ENCODE peak calls at places on chromosomes 7 and 10, in six cellular contexts. V is HepG2, Y is K562, A is H1, E is GM12878, J is HCT116. G is an unnamed sample. For H3K9me3, the result is how much of the 10 kb centered on the place peaks cover.

GRCh38 chr10:63697956-63698814 is 177.0 kb downstream of the REEP3 start:
- DNase-seq in V (no peak), Y (no peak), A (no peak), E (no peak), J (no peak), G (no peak)

GRCh38 chr7:13538669-13539068 is 450.8 kb downstream of the ETV1 start:
- DNase-seq in V (no peak), Y (no peak), A (no peak), E (no peak), J (no peak), G (no peak)

GRCh38 chr7:155222578-155222977 is 75.1 kb upstream of the INSIG1 start:
- DNase-seq in V (no peak), Y (no peak), A (no peak), E (no peak), J (no peak), G (no peak)

GRCh38 chr10:96125142-96125515 is 5.0 kb upstream of the ZNF518A start:
- DNase-seq in V (peak), Y (no peak), A (no peak), E (no peak), J (no peak), G (peak)

GRCh38 chr10:81073155-81073554 is 535.5 kb downstream of the SH2D4B start:
- DNase-seq in V (no peak), Y (no peak), A (no peak), E (no peak), J (no peak), G (no peak)

GRCh38 chr7:82481499-82482097 is 38.0 kb upstream of the CACNA2D1 start:
- DNase-seq in V (peak), Y (no peak), A (no peak), E (peak), J (peak), G (peak)

GRCh38 chr10:26860026-26860541 is 674 bp downstream of the ABI1 start:
- DNase-seq in V (peak), Y (peak), A (no peak), E (no peak), J (no peak), G (no peak)

GRCh38 chr10:74227697-74228424 is 76.8 kb downstream of the ADK start:
- DNase-seq in V (no peak), Y (no peak), A (no peak), E (peak), J (no peak), G (no peak)

GRCh38 chr10:77286851-77287250 is 350.8 kb downstream of the KCNMA1 start:
- DNase-seq in V (no peak), Y (no peak), A (no peak), E (no peak), J (no peak), G (no peak)

GRCh38 chr7:154299736-154300135 is 247.5 kb downstream of the DPP6 start:
- DNase-seq in V (no peak), Y (no peak), A (no peak), E (no peak), J (no peak), G (no peak)

GRCh38 chr10:84478679-84479078 is 150.3 kb downstream of the CCSER2 start:
- DNase-seq in V (no peak), Y (no peak), A (no peak), E (no peak), J (no peak), G (no peak)
- TF ChIP-seq POLR2AphosphoS5 in V (no peak), Y (no peak), A (no peak), E (no peak), J (no peak), G (no peak)

DNA sequence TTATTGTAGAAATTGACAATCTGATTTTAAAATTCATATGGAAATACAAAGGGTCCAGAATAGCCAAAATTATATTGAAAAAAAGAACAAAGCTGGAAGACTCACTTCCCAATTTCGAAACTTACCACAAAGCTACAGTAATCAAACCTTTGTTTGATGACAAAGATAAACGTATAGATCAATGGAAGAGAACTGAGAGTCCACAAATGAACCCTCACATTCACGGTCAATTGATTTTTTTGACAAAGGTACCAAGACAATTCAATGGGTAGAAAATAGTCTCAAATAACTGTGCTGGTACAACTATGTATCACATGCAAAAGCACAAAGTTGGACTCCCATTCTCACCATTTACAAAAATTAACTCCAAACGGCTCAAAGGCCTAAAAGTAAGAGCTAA is 8.7 kb downstream of the KPNA7 start:
- DNase-seq in V (no peak), Y (no peak), A (no peak), E (no peak), J (no peak), G (no peak)
- H3K9me3 ChIP-seq in V (under half), Y (under half), A (under half), E (under half), J (under half), G (under half)

DNA sequence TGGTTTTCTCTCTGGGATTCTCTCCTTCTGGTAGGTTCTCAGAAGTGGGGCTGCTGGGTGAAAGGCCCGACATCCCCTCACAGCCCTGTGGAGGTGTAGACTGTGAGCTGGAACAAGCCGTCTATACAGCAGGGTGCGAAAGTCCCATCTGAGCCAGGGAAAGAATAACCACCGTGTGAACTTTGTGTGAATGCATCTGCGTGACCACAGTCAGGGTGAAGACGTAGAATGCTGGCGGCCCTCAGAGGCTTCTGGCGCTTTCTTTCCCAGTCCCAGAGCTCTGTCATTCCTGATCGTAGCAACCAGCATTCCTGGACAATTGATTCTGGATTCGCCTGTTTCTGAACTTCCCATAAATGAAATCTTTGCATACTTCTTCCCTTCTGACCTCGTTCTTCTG is 30.0 kb downstream of the ELFN1 start:
- DNase-seq in V (no peak), Y (no peak), A (no peak), E (no peak), J (no peak), G (no peak)
- TF ChIP-seq SIN3A in V (no peak), Y (no peak), A (no peak), E (no peak), J (no peak), G (no peak)

DNA sequence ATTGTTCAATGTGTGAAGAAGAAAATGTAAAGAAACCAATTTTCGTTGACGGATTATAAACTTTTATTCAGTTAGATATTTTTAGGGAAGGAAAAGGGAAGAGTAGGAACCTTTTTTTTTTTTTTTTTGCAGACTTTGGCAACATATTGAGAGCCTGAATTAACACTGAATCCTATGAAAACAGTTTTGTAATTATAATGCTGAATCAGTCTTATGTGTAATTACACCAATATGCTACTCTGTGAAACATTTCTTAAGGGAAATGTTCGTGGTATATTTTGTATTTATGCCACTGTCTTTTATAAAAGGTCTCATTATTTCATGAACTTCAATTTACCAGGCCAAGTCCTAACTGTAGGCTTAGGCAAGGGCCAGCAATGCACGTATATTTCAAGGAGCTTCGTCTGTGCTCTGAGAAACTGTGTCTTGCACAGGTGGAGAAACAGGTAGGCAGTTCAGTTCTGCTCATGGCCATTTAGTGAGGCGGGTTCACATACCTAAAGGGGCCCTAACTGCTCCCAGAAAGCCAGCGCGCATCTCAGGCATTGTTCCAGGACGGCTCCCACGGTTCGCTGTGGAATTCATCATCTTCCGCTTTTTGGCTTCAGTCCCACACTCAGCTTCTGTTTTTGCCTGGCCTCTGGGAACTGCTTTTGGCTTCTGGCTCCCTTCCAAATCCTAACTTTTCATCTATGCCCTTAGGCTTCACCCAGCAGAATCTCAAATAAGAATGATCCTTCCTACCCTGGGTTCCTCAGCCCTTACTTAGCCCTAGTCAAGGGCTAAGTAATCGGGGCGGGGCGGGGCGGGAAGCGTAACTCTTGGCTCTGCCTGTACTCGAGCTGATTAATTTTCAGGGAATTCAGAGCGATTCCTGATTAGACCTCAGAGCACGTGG is 106.0 kb downstream of the ST8SIA6 start:
- DNase-seq in V (no peak), Y (peak), A (no peak), E (no peak), J (peak), G (peak)
- TF ChIP-seq POLR2AphosphoS5 in V (no peak), Y (no peak), A (no peak), E (no peak), J (peak), G (no peak)

DNA sequence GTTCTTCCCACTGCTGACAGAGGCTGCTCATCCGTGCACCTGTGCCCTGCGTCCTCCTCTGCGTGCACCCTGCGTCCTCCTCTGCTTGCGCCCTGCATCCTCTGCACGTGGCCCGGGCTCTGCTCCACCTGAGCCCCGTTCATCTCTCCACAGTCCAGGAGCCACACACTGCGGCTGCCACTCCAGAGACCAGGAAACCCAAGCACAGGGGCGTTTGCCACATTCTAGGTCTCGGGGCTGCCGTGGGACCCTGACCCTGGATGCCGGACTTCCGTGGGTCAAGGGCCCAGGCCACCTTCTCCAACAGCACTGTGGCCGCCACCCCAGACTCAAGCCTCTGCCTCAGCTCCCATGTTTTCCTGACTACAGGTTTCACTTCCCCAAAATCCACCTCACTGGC is 460.4 kb downstream of the PTPRN2 start:
- DNase-seq in V (no peak), Y (no peak), A (no peak), E (no peak), J (no peak), G (no peak)
- H3K9me3 ChIP-seq in V (under half), Y (under half), A (under half), E (under half), J (under half), G (under half)

GRCh38 chr7:2539031-2540028 is 16.0 kb downstream of the BRAT1 start:
- DNase-seq in V (no peak), Y (no peak), A (no peak), E (no peak), J (no peak), G (no peak)
- TF ChIP-seq SIN3A in V (no peak), Y (no peak), A (no peak), E (no peak), J (no peak), G (no peak)

GRCh38 chr10:119211176-119211575 is 3.8 kb downstream of the GRK5 start:
- DNase-seq in V (no peak), Y (no peak), A (no peak), E (no peak), J (no peak), G (no peak)
- TF ChIP-seq POLR2AphosphoS5 in V (no peak), Y (no peak), A (no peak), E (no peak), J (no peak), G (no peak)

DNA sequence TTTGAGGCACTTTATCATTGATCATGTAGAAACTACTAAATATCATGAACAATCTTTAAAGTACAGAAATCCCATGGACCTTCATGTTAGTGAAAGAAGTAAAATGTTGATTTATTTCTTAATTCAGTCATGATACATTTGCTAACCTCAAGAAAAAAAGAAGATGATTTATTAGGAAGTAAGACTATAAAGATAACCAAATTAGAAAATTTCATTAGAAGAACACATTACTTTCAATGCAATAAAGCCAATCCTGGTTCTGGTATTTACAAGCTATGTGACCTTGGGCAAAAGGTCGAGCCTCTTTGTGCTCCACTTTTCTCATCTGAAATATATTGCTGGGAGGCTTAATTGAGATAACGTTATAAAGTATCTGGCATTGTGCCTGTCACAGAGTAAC is 365.0 kb downstream of the KIF20B start:
- DNase-seq in V (no peak), Y (no peak), A (no peak), E (no peak), J (no peak), G (no peak)
- H3K9me3 ChIP-seq in V (under half), Y (under half), A (under half), E (under half), J (under half), G (under half)

GRCh38 chr10:34890931-34891330 is 75.8 kb upstream of the PARD3 start:
- DNase-seq in V (no peak), Y (no peak), A (no peak), E (no peak), J (no peak), G (no peak)

GRCh38 chr10:34884272-34884952 is 69.3 kb upstream of the PARD3 start:
- DNase-seq in V (no peak), Y (no peak), A (no peak), E (no peak), J (no peak), G (no peak)

GRCh38 chr10:34885901-34886300 is 70.8 kb upstream of the PARD3 start:
- DNase-seq in V (no peak), Y (no peak), A (no peak), E (no peak), J (no peak), G (no peak)

GRCh38 chr10:34889004-34889869 is 74.1 kb upstream of the PARD3 start:
- DNase-seq in V (no peak), Y (no peak), A (no peak), E (no peak), J (no peak), G (no peak)

GRCh38 chr10:34886906-34887615 is 72.0 kb upstream of the PARD3 start:
- DNase-seq in V (no peak), Y (no peak), A (no peak), E (no peak), J (no peak), G (no peak)
- TF ChIP-seq SIN3A in V (no peak), Y (no peak), A (no peak), E (no peak), J (no peak), G (no peak)

GRCh38 chr10:20897146-20897834 is at the start of gene NEBL:
- DNase-seq in V (no peak), Y (no peak), A (no peak), E (no peak), J (no peak), G (no peak)
- TF ChIP-seq POLR2AphosphoS5 in V (no peak), Y (no peak), A (no peak), E (no peak), J (no peak), G (no peak)

G was measured in Panc1.